ENCODE peak calls at places on chromosome 16, in eight cellular contexts. C is adrenal gland; S is spleen; Q is GM23338; H is tibial nerve; X is CD8-positive, alpha-beta T cell; K is fibroblast of lung; L is uterus. M is an unnamed sample.

GRCh38 chr16:473046-474043 is 47.9 kb downstream of the RAB11FIP3 start:
- DNase-seq in C (no peak), H (no peak), K (no peak), S (no peak), Q (no peak), X (no peak), L (no peak), M (no peak)

GRCh38 chr16:69417537-69418199 is 6.8 kb upstream of the CYB5B start:
- DNase-seq in X (no peak), H (no peak), L (no peak), C (peak; percentile 62), Q (peak; percentile 64), K (peak; percentile 15), S (no peak), M (no peak)

GRCh38 chr16:82344157-82344556 is 174.1 kb upstream of the MPHOSPH6 start:
- DNase-seq in C (no peak), L (no peak), Q (peak; percentile 58), K (no peak), X (no peak), S (no peak), H (no peak), M (no peak)

GRCh38 chr16:13168091-13168572 is 266.7 kb downstream of the SHISA9 start:
- DNase-seq in L (no peak), Q (peak; percentile 88), X (no peak), H (no peak), C (no peak), S (no peak), K (no peak), M (no peak)

GRCh38 chr16:66309409-66309808 is 57.1 kb upstream of the CDH5 start:
- DNase-seq in X (no peak), S (peak; percentile 42), H (no peak), L (no peak), C (no peak), K (no peak), Q (no peak), M (no peak)

GRCh38 chr16:6957676-6958075 is 375.0 kb upstream of the RBFOX1 start:
- DNase-seq in Q (no peak), K (no peak), L (no peak), C (no peak), X (no peak), H (no peak), S (no peak), M (no peak)

GRCh38 chr16:73027655-73028220 is 20.2 kb downstream of the ZFHX3 start:
- DNase-seq in S (no peak), X (no peak), K (no peak), Q (no peak), C (no peak), H (no peak), L (no peak), M (no peak)

GRCh38 chr16:81520560-81521135 is 76.0 kb downstream of the CMIP start:
- DNase-seq in Q (no peak), L (no peak), H (no peak), X (no peak), C (no peak), K (no peak), S (peak; percentile 42), M (no peak)

GRCh38 chr16:57041182-57042156 is 50.9 kb upstream of the CPNE2 start:
- DNase-seq in L (no peak), C (no peak), K (peak; percentile 23), X (peak; percentile 64), H (no peak), S (peak; percentile 90), Q (no peak), M (no peak)

GRCh38 chr16:54066451-54067056 is 220.0 kb downstream of the IRX3 start:
- DNase-seq in L (no peak), C (peak; percentile 39), Q (no peak), H (no peak), K (peak; percentile 14), X (no peak), S (no peak), M (no peak)

DNA sequence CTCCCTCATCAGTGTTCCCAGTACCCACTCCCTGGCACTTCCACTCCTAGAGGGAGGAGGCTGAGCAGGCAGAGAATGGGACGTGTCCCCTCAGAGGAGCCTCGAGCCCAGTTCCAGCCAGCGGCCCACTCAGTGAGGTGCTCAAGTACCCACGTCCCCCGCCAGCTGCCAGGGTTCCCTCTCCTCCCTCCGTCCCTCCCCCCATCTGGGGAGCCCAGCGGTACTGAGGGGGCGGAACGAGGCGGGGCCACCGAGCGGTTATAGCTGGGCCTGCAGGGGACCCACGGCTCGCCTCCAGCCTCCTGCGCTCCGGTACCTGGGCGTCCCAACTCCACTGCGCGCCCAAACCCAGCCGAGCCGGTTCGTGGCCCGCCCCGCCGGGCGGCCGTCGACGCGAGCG is at the start of gene NPW:
- DNase-seq in K (no peak), L (no peak), C (no peak), Q (peak; percentile 68), H (no peak), X (no peak), S (peak; percentile 74), M (no peak)
- H3K4me3 ChIP-seq in K (no peak within 1 kb of the TSS), L (no peak within 1 kb of the TSS), C (no peak within 1 kb of the TSS), Q (peak within 1 kb of the TSS; percentile 62), H (no peak within 1 kb of the TSS), X (no peak within 1 kb of the TSS), S (peak within 1 kb of the TSS; percentile 13), M (no peak within 1 kb of the TSS)

GRCh38 chr16:27024010-27024409 is 42.7 kb upstream of the C16orf82 start:
- DNase-seq in X (no peak), H (no peak), C (no peak), S (no peak), K (no peak), L (no peak), Q (no peak), M (no peak)
- H3K27me3 ChIP-seq in X (no peaks in the 10 kb centered on the region), H (no peaks in the 10 kb centered on the region), C (no peaks in the 10 kb centered on the region), S (no peaks in the 10 kb centered on the region), K (no peaks in the 10 kb centered on the region), L (no peaks in the 10 kb centered on the region), Q (no peaks in the 10 kb centered on the region), M (no peaks in the 10 kb centered on the region)

GRCh38 chr16:88535181-88535856 is 34.9 kb upstream of the ZC3H18 start:
- DNase-seq in Q (no peak), K (no peak), H (no peak), L (no peak), S (peak; percentile 84), C (no peak), X (no peak), M (no peak)
- H3K27ac ChIP-seq in Q (no peak overlapping the region), K (peak overlapping the region; percentile 20), H (no peak overlapping the region), L (no peak overlapping the region), S (no peak overlapping the region), C (no peak overlapping the region), X (no peak overlapping the region), M (no peak overlapping the region)

GRCh38 chr16:85517780-85518179 is 95.3 kb upstream of the GSE1 start:
- DNase-seq in L (no peak), X (no peak), K (no peak), C (no peak), Q (no peak), H (no peak), S (no peak), M (no peak)

GRCh38 chr16:85518398-85519049 is 94.6 kb upstream of the GSE1 start:
- DNase-seq in Q (no peak), L (no peak), X (no peak), H (no peak), C (no peak), K (no peak), S (no peak), M (no peak)

GRCh38 chr16:85515830-85516397 is 97.2 kb upstream of the GSE1 start:
- DNase-seq in X (no peak), C (peak; percentile 45), S (no peak), K (no peak), Q (no peak), L (no peak), H (no peak), M (no peak)

GRCh38 chr16:85515319-85515745 is 97.8 kb upstream of the GSE1 start:
- DNase-seq in C (no peak), K (no peak), L (no peak), Q (no peak), H (no peak), X (no peak), S (no peak), M (no peak)

GRCh38 chr16:85517154-85517553 is 96.0 kb upstream of the GSE1 start:
- DNase-seq in K (no peak), H (no peak), L (no peak), Q (no peak), C (no peak), S (no peak), X (no peak), M (no peak)
- H3K4me3 ChIP-seq in K (no peak overlapping the region), H (no peak overlapping the region), L (no peak overlapping the region), Q (no peak overlapping the region), C (no peak overlapping the region), S (no peak overlapping the region), X (no peak overlapping the region), M (no peak overlapping the region)

M was measured in thoracic aorta.